ENCODE peak calls at places on chromosomes 4 and X, in seven cellular contexts. O is nephron progenitor cell, W is fibroblast of lung, Z is pancreas, C is AG09309, T is progenitor cell of endocrine pancreas, F is GM20000. B is an unnamed sample.

GRCh38 chr4:17203767-17204166 is 305.3 kb upstream of the LDB2 start:
- DNase-seq in O (no peak), W (no peak), Z (no peak), C (no peak), T (no peak), F (no peak), B (no peak)

GRCh38 chr4:159290321-159291030 is 187.6 kb downstream of the RAPGEF2 start:
- DNase-seq in O (no peak), W (peak), Z (no peak), C (no peak), T (no peak), F (no peak), B (peak)

GRCh38 chr4:103802766-103803165 is 83.0 kb upstream of the TACR3 start:
- DNase-seq in O (no peak), W (no peak), Z (no peak), C (no peak), T (no peak), F (no peak), B (no peak)

GRCh38 chr4:186878203-186878800 is 154.6 kb upstream of the FAT1 start:
- DNase-seq in O (no peak), W (no peak), Z (no peak), C (peak), T (no peak), F (no peak), B (peak)

GRCh38 chr4:7332216-7333023 is 102.3 kb downstream of the PSAPL1 start:
- DNase-seq in O (no peak), W (peak), Z (peak), C (peak), T (no peak), F (no peak), B (peak)

GRCh38 chr4:165208741-165209388 is 1.5 kb downstream of the KLHL2 start:
- DNase-seq in O (no peak), W (peak), Z (no peak), C (no peak), T (no peak), F (no peak), B (no peak)

GRCh38 chrX:20594985-20595384 is 328.3 kb upstream of the RPS6KA3 start:
- DNase-seq in O (no peak), W (peak), Z (no peak), C (no peak), T (no peak), F (no peak), B (no peak)

GRCh38 chr4:13701937-13702446 is 74.5 kb upstream of the BOD1L1 start:
- DNase-seq in O (no peak), W (peak), Z (no peak), C (peak), T (no peak), F (no peak), B (peak)

GRCh38 chr4:3476341-3476747 is 13.2 kb downstream of the DOK7 start:
- DNase-seq in O (no peak), W (no peak), Z (no peak), C (no peak), T (no peak), F (no peak), B (no peak)

GRCh38 chr4:9771069-9771468 is 10.4 kb upstream of the DRD5 start:
- DNase-seq in O (no peak), W (no peak), Z (no peak), C (no peak), T (no peak), F (no peak), B (no peak)

GRCh38 chrX:42869011-42869410 is 91.0 kb upstream of the PPP1R2C start:
- DNase-seq in O (no peak), W (no peak), Z (no peak), C (no peak), T (no peak), F (no peak), B (no peak)

GRCh38 chrX:2495595-2495994 is 5.2 kb downstream of the DHRSX start:
- DNase-seq in O (no peak), W (no peak), Z (peak), C (no peak), T (no peak), F (no peak), B (no peak)

GRCh38 chrX:29470029-29470428 is 745.3 kb upstream of the MAGEB2 start:
- DNase-seq in O (no peak), W (peak), Z (no peak), C (no peak), T (no peak), F (no peak), B (peak)

GRCh38 chr4:124641715-124642380 is 70.7 kb downstream of the ANKRD50 start:
- DNase-seq in O (no peak), W (peak), Z (no peak), C (peak), T (no peak), F (no peak), B (peak)

GRCh38 chr4:129342820-129343219 is 246.9 kb downstream of the C4orf33 start:
- DNase-seq in O (no peak), W (peak), Z (no peak), C (peak), T (no peak), F (no peak), B (peak)

GRCh38 chrX:153336128-153336894 is 2.4 kb downstream of the ZNF275 start:
- DNase-seq in O (no peak), W (no peak), Z (no peak), C (no peak), T (no peak), F (peak), B (no peak)

GRCh38 chr4:54961357-54961975 is 163.9 kb downstream of the KDR start:
- DNase-seq in O (no peak), W (peak), Z (no peak), C (peak), T (no peak), F (peak), B (peak)

GRCh38 chr4:153513596-153513995 is 47.4 kb downstream of the TMEM131L start:
- DNase-seq in O (no peak), W (no peak), Z (no peak), C (peak), T (no peak), F (no peak), B (peak)

GRCh38 chr4:178664636-178665035 is 1222.4 kb upstream of the AGA start:
- DNase-seq in O (no peak), W (no peak), Z (no peak), C (no peak), T (no peak), F (no peak), B (no peak)

GRCh38 chr4:73408181-73408867 is 4.2 kb downstream of the ALB start:
- DNase-seq in O (no peak), W (no peak), Z (no peak), C (no peak), T (no peak), F (no peak), B (no peak)

GRCh38 chrX:101452051-101452450 is 33.2 kb upstream of the ARMCX4 start:
- DNase-seq in O (no peak), W (peak), Z (no peak), C (no peak), T (no peak), F (no peak), B (peak)

GRCh38 chr4:127732623-127733199 is 2.5 kb downstream of the SLC25A31 start:
- DNase-seq in O (no peak), W (peak), Z (no peak), C (peak), T (no peak), F (peak), B (peak)

GRCh38 chr4:159014896-159015295 is 88.0 kb upstream of the RAPGEF2 start:
- DNase-seq in O (no peak), W (no peak), Z (no peak), C (peak), T (no peak), F (no peak), B (no peak)

GRCh38 chrX:14039344-14039743 is 9.7 kb upstream of the GEMIN8 start:
- DNase-seq in O (peak), W (peak), Z (no peak), C (no peak), T (no peak), F (peak), B (peak)

GRCh38 chr4:114383721-114384120 is 214.9 kb upstream of the UGT8 start:
- DNase-seq in O (no peak), W (peak), Z (no peak), C (peak), T (no peak), F (no peak), B (peak)

GRCh38 chr4:112523008-112523440 is 7.0 kb upstream of the NEUROG2 start:
- DNase-seq in O (peak), W (peak), Z (peak), C (no peak), T (no peak), F (peak), B (no peak)

GRCh38 chr4:165874072-165874798 is 1.2 kb downstream of the TLL1 start:
- DNase-seq in O (peak), W (no peak), Z (peak), C (no peak), T (no peak), F (peak), B (no peak)

GRCh38 chr4:110508827-110509446 is 33.0 kb downstream of the ENPEP start:
- DNase-seq in O (no peak), W (peak), Z (no peak), C (no peak), T (no peak), F (peak), B (peak)

GRCh38 chr4:87073570-87074470 is 139.0 kb downstream of the AFF1 start:
- DNase-seq in O (no peak), W (no peak), Z (no peak), C (no peak), T (no peak), F (peak), B (no peak)

GRCh38 chrX:19805054-19805690 is 82.2 kb downstream of the SH3KBP1 start:
- DNase-seq in O (no peak), W (no peak), Z (no peak), C (no peak), T (no peak), F (no peak), B (no peak)

DNA sequence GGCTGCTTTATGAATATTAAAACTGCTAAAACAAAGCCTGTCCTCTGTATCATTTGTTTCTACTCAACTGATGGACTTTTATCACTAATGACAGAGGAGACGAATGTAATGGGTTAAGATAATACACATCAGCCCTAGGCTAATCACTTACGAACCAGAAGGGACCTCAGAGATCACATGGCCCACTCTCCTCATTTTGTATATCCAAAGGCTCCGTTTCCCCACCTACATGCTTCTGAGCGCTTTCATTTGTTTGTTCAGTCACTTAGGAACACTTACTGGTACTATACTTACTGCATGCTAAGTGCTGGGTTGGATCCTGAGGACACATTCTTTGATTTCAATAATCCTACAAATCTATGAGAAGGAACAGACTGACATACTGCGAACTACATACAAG is 169.3 kb downstream of the CEP135 start:
- DNase-seq in O (no peak), W (no peak), Z (no peak), C (no peak), T (no peak), F (no peak), B (no peak)
- TF ChIP-seq CTCF in O (no peak), W (no peak), Z (no peak), C (no peak), T (no peak), F (no peak), B (no peak)

DNA sequence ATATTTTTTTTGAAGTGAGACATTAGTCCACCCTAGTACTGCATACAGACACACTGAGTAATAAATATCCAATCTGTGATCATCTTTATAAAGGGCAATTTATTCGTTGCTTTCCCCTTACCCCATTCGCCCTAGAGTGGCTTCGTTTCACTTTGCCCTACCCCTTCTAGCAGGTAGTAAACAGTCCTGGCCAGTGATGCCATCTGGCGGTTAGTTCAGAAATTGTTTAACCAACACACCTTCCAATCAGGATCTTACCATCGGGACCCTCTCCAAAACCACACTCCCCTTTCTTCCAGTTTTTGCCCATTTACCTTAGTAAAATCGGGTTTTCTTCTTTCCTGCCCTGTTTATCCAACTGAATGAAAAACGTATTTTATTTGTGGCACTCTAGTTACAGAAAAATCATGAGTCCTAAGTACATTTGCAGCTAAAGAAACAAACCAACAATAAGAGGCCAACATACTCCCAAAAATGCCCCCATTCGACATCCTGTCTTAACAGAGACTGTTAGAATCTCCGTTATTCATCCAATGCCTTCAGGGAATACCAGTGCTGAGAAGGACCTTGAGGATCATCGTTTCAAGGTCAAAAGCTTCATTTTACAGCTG is 2.2 kb downstream of the PPA2 start:
- DNase-seq in O (peak), W (peak), Z (no peak), C (peak), T (peak), F (peak), B (peak)
- TF ChIP-seq CTCF in O (peak), W (peak), Z (no peak), C (peak), T (peak), F (peak), B (peak)

GRCh38 chr4:95158626-95159025 is 390.1 kb downstream of the UNC5C start:
- DNase-seq in O (no peak), W (no peak), Z (no peak), C (no peak), T (no peak), F (no peak), B (no peak)

GRCh38 chr4:95158045-95158444 is 390.7 kb downstream of the UNC5C start:
- DNase-seq in O (no peak), W (no peak), Z (no peak), C (no peak), T (no peak), F (no peak), B (no peak)

GRCh38 chr4:95156452-95156765 is 392.4 kb downstream of the UNC5C start:
- DNase-seq in O (no peak), W (no peak), Z (no peak), C (no peak), T (no peak), F (no peak), B (no peak)

GRCh38 chr4:95153182-95153581 is 395.4 kb downstream of the BMPR1B start:
- DNase-seq in O (no peak), W (no peak), Z (no peak), C (no peak), T (no peak), F (no peak), B (no peak)

DNA sequence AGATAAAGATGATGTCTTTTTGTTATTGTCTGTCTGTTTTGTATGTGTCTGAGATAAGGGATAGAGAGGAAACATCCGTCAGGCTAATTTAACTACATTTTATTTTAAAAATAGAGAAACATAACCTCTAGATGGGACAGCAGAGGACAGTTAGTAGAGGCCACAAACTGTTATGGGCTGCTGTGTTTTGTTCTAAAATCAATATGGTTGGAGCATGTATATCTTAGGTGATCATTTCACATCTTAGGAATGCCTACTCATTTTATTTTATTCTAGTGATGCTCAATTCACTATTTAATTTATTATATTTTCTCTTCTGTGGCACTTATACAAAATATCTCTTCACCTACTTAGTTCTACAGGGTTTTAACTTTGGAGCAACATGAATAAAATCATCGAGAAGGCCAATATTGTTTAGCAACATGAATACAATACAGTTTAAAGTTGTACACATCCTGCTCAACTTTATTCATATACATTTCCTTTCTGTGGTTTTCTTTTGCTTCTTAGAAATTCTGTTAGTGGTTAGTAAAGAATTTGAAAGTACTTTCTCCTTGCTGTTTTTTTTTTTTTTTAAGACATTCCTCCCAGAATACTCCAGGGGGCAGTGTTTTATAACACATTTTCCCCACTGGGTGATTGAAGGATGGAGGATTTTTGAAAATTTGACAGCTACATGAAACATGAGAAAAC is 392.9 kb downstream of the UNC5C start:
- DNase-seq in O (no peak), W (peak), Z (no peak), C (peak), T (no peak), F (peak), B (no peak)
- TF ChIP-seq CTCF in O (peak), W (peak), Z (peak), C (peak), T (peak), F (peak), B (peak)

DNA sequence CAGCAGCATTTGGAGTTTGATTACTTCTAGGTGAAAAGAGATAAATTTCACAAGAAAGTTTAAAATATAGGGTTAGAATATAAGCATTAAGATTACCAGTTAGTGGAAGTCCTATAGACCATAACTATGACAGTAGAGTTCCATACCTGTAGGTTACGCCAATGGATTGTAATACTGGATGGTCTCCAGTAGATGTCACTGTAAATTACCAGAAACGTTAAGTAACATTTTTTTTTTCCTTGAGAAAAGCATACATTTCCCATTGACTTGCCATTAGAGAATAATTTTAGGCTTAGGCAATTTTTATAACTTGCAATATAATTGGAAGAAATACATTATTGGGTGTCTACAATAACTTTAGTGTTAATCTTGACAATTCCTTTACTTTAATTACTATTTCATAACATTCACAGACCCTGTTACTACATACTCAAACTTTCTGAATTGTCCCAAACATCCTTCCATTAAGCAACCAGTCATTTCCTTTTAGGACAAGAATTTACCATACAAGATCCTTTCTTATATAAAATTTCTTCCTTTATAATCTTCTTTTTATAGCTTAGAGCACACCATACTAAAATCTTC is 304.1 kb upstream of the TECRL start:
- DNase-seq in O (no peak), W (peak), Z (no peak), C (peak), T (no peak), F (peak), B (no peak)
- TF ChIP-seq CTCF in O (peak), W (peak), Z (peak), C (peak), T (peak), F (peak), B (peak)

DNA sequence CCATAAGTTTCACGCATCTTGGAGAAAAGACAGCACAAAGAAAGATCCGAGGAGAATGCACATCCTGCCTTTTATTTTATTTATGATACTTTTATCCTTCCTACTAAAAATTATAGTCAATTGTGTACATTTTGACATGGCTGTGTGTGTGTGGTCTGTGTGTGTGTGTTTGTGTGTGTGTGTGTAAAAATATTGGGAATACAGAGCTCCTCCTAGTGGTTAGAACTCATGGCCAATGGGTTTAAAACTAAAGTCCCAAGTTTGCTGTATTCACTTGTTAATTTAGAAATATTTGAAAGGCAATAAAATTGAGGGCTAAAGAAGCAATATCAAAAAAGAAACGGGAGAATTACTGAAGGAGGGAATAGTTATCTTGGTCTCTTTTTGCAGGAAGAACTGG is 47.5 kb downstream of the NKX6-1 start:
- DNase-seq in O (no peak), W (no peak), Z (no peak), C (no peak), T (no peak), F (no peak), B (no peak)
- TF ChIP-seq CTCF in O (peak), W (peak), Z (no peak), C (peak), T (peak), F (peak), B (peak)

GRCh38 chrX:105650577-105650976 is 171.8 kb upstream of the NRK start:
- DNase-seq in O (no peak), W (no peak), Z (no peak), C (no peak), T (no peak), F (no peak), B (no peak)

GRCh38 chrX:105647749-105648148 is 174.6 kb upstream of the NRK start:
- DNase-seq in O (no peak), W (no peak), Z (no peak), C (no peak), T (no peak), F (no peak), B (no peak)

GRCh38 chrX:105651052-105651451 is 171.3 kb upstream of the NRK start:
- DNase-seq in O (no peak), W (no peak), Z (no peak), C (no peak), T (no peak), F (no peak), B (no peak)

GRCh38 chrX:105646592-105647372 is 175.6 kb upstream of the NRK start:
- DNase-seq in O (no peak), W (no peak), Z (no peak), C (no peak), T (no peak), F (no peak), B (no peak)

DNA sequence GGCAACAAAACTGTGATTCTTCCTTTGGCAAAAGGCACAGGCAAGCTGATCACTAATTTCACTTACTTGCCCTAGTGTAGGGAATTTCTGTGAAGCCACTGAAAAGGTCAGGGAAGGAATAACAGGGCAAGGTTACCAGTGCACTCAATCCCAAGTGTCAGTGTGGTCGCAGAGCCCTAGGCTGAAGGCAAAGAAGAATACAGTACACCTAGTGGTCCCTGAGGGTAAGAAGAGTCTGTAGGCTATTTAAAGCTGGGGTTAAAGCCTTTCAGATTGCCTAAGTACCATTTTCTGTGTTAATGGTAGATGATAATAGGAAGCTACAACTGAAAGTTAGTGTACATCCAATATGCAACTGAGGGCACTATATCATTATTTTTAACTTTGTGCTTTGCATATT is 173.6 kb upstream of the NRK start:
- DNase-seq in O (no peak), W (no peak), Z (no peak), C (no peak), T (no peak), F (no peak), B (no peak)
- TF ChIP-seq CTCF in O (no peak), W (no peak), Z (no peak), C (no peak), T (no peak), F (no peak), B (no peak)